ENCODE peak calls at places on chromosomes 6 and 20, in seven cellular contexts. Z, G, B, F, C, U and Q are unnamed samples.
A peak's percentile ranks its signal among the peaks of the same experiment; 100 is the strongest.

GRCh38 chr20:64149141-64149540 is 15.1 kb upstream of the MYT1 start:
- DNase-seq in Z (no peak), G (no peak), B (no peak), F (no peak), C (no peak), U (no peak), Q (no peak)

GRCh38 chr6:162864901-162865300 is 137.1 kb downstream of the PACRG start:
- DNase-seq in Z (no peak), G (no peak), B (no peak), F (no peak), C (no peak), U (no peak), Q (no peak)

GRCh38 chr6:125114248-125114858 is 39.2 kb upstream of the TPD52L1 start:
- DNase-seq in Z (no peak), G (peak; percentile 43), B (no peak), F (no peak), C (no peak), U (no peak), Q (no peak)

GRCh38 chr20:6708010-6708409 is 59.5 kb upstream of the BMP2 start:
- DNase-seq in Z (no peak), G (peak; percentile 40), B (peak; percentile 67), F (no peak), C (no peak), U (peak; percentile 77), Q (no peak)

GRCh38 chr20:717817-718216 is 42.2 kb upstream of the SCRT2 start:
- DNase-seq in Z (no peak), G (no peak), B (no peak), F (no peak), C (no peak), U (no peak), Q (no peak)

GRCh38 chr6:30939473-30939872 is 1.3 kb upstream of the MUCL3 start:
- DNase-seq in Z (no peak), G (no peak), B (no peak), F (no peak), C (no peak), U (no peak), Q (no peak)

GRCh38 chr20:51378171-51378928 is 164.2 kb downstream of the NFATC2 start:
- DNase-seq in Z (no peak), G (no peak), B (no peak), F (no peak), C (peak; percentile 8), U (no peak), Q (no peak)

GRCh38 chr20:29878777-29879442 is 1378.6 kb upstream of the DEFB115 start:
- DNase-seq in Z (no peak), G (no peak), B (no peak), F (no peak), C (no peak), U (no peak), Q (no peak)

GRCh38 chr20:33709398-33709797 is 10.7 kb downstream of the PXMP4 start:
- DNase-seq in Z (no peak), G (no peak), B (no peak), F (no peak), C (no peak), U (no peak), Q (no peak)

GRCh38 chr20:57716202-57716601 is 6.4 kb upstream of the PMEPA1 start:
- DNase-seq in Z (no peak), G (no peak), B (no peak), F (no peak), C (no peak), U (no peak), Q (no peak)

GRCh38 chr20:50491926-50492634 is 18.1 kb upstream of the PTPN1 start:
- DNase-seq in Z (no peak), G (no peak), B (no peak), F (no peak), C (no peak), U (no peak), Q (no peak)

GRCh38 chr20:6940052-6940451 is 172.6 kb downstream of the BMP2 start:
- DNase-seq in Z (no peak), G (no peak), B (no peak), F (no peak), C (no peak), U (no peak), Q (no peak)

GRCh38 chr20:38290829-38291581 is 13.0 kb upstream of the BPI start:
- DNase-seq in Z (no peak), G (peak; percentile 59), B (peak; percentile 61), F (no peak), C (peak; percentile 15), U (no peak), Q (no peak)

GRCh38 chr20:46057856-46058655 is 29.0 kb downstream of the SLC12A5 start:
- DNase-seq in Z (no peak), G (no peak), B (no peak), F (no peak), C (no peak), U (peak; percentile 58), Q (no peak)

GRCh38 chr6:112298021-112298745 is 43.8 kb upstream of the LAMA4 start:
- DNase-seq in Z (no peak), G (no peak), B (peak; percentile 69), F (no peak), C (no peak), U (no peak), Q (no peak)

GRCh38 chr6:56922645-56923044 is 32.3 kb upstream of the BEND6 start:
- DNase-seq in Z (no peak), G (no peak), B (no peak), F (no peak), C (no peak), U (no peak), Q (no peak)

GRCh38 chr6:134443009-134443408 is 125.1 kb upstream of the SGK1 start:
- DNase-seq in Z (no peak), G (no peak), B (no peak), F (no peak), C (no peak), U (no peak), Q (no peak)

GRCh38 chr6:41644297-41644879 is 6.1 kb downstream of the MDFI start:
- DNase-seq in Z (no peak), G (no peak), B (no peak), F (no peak), C (no peak), U (no peak), Q (no peak)

GRCh38 chr6:111536888-111537287 is 53.9 kb upstream of the REV3L start:
- DNase-seq in Z (no peak), G (no peak), B (no peak), F (no peak), C (no peak), U (peak; percentile 42), Q (no peak)

GRCh38 chr6:121573466-121573865 is 138.0 kb downstream of the GJA1 start:
- DNase-seq in Z (no peak), G (no peak), B (no peak), F (no peak), C (no peak), U (no peak), Q (no peak)

GRCh38 chr6:24394777-24395437 is 7.8 kb upstream of the MRS2 start:
- DNase-seq in Z (no peak), G (no peak), B (peak; percentile 41), F (no peak), C (no peak), U (no peak), Q (no peak)

GRCh38 chr6:146901940-146902816 is 302.0 kb upstream of the STXBP5 start:
- DNase-seq in Z (no peak), G (no peak), B (no peak), F (no peak), C (no peak), U (no peak), Q (no peak)